ENCODE peak calls at places on chromosome 20, in eight cellular contexts. C, X, H, B, F, Y, A and M are unnamed samples.

GRCh38 chr20:62523473-62524203 is 47.8 kb upstream of the GATA5 start:
- DNase-seq in C (no peak), X (no peak), Y (peak), A (peak), H (no peak), F (no peak), B (peak), M (no peak)

GRCh38 chr20:37853823-37854375 is 49.0 kb upstream of the VSTM2L start:
- DNase-seq in H (no peak), X (no peak), B (no peak), C (no peak), A (no peak), Y (no peak), F (peak), M (no peak)

GRCh38 chr20:10190456-10190855 is 28.2 kb upstream of the SNAP25 start:
- DNase-seq in X (no peak), B (no peak), A (no peak), Y (no peak), H (no peak), F (no peak), C (no peak), M (no peak)

GRCh38 chr20:60104980-60105379 is 146.8 kb downstream of the CDH26 start:
- DNase-seq in B (no peak), Y (no peak), A (no peak), C (no peak), X (no peak), F (no peak), H (no peak), M (no peak)

GRCh38 chr20:57468523-57469417 is 56.2 kb downstream of the CTCFL start:
- DNase-seq in Y (no peak), A (no peak), X (no peak), H (no peak), C (no peak), B (no peak), F (no peak), M (no peak)

GRCh38 chr20:8790442-8791074 is 278.3 kb upstream of the PLCB4 start:
- DNase-seq in X (peak), Y (no peak), A (no peak), C (no peak), H (peak), F (peak), B (no peak), M (peak)

GRCh38 chr20:10902836-10903410 is 229.1 kb upstream of the JAG1 start:
- DNase-seq in Y (no peak), F (no peak), X (no peak), C (no peak), A (no peak), B (no peak), H (no peak), M (no peak)

GRCh38 chr20:44911264-44911921 is 1.5 kb downstream of the PABPC1L start:
- DNase-seq in A (no peak), F (peak), H (peak), X (no peak), Y (peak), C (no peak), B (no peak), M (peak)